ENCODE peak calls at places on chromosomes 5 and 9, in four cellular contexts. B, R, T and H are unnamed samples.

GRCh38 chr9:105681724-105682123 is 12.6 kb upstream of the TMEM38B start:
- DNase-seq in B (peak), R (peak), T (no peak), H (no peak)

GRCh38 chr9:113673726-113674125 is 202.4 kb upstream of the ZNF618 start:
- DNase-seq in B (peak), R (no peak), T (no peak), H (no peak)

GRCh38 chr5:34534237-34535108 is 121.7 kb upstream of the RAI14 start:
- DNase-seq in B (peak), R (no peak), T (no peak), H (no peak)

GRCh38 chr9:70262384-70262783 is 3.6 kb downstream of the SMC5 start:
- DNase-seq in B (no peak), R (no peak), T (no peak), H (no peak)

GRCh38 chr5:160438316-160439204 is 16.9 kb downstream of the PTTG1 start:
- DNase-seq in B (peak), R (peak), T (peak), H (peak)

GRCh38 chr5:75089662-75090061 is 37.3 kb upstream of the GCNT4 start:
- DNase-seq in B (no peak), R (no peak), T (no peak), H (no peak)

GRCh38 chr9:96025995-96026572 is 150.6 kb downstream of the ERCC6L2 start:
- DNase-seq in B (no peak), R (peak), T (no peak), H (peak)

GRCh38 chr9:4828776-4829175 is 36.0 kb downstream of the RCL1 start:
- DNase-seq in B (peak), R (no peak), T (no peak), H (no peak)

GRCh38 chr5:16160706-16161105 is 18.9 kb downstream of the MARCHF11 start:
- DNase-seq in B (peak), R (peak), T (peak), H (no peak)

GRCh38 chr5:13957032-13957645 is 12.7 kb upstream of the DNAH5 start:
- DNase-seq in B (peak), R (peak), T (no peak), H (no peak)

GRCh38 chr5:90386099-90386710 is 23.4 kb downstream of the CETN3 start:
- DNase-seq in B (peak), R (peak), T (no peak), H (no peak)

GRCh38 chr9:109903515-109904138 is 123.6 kb downstream of the PALM2AKAP2 start:
- DNase-seq in B (peak), R (peak), T (peak), H (no peak)

GRCh38 chr5:173643964-173644363 is 27.5 kb upstream of the BOD1 start:
- DNase-seq in B (no peak), R (peak), T (no peak), H (no peak)

GRCh38 chr5:173677125-173677672 is 60.7 kb upstream of the BOD1 start:
- DNase-seq in B (no peak), R (no peak), T (no peak), H (no peak)

GRCh38 chr5:129135633-129136032 is 41.1 kb downstream of the ISOC1 start:
- DNase-seq in B (no peak), R (peak), T (no peak), H (no peak)

GRCh38 chr5:139642213-139642612 is 5.9 kb upstream of the CXXC5 start:
- DNase-seq in B (no peak), R (no peak), T (peak), H (peak)

GRCh38 chr9:91101598-91102168 is 260.0 kb downstream of the AUH start:
- DNase-seq in B (no peak), R (peak), T (no peak), H (no peak)

GRCh38 chr5:100900796-100901731 is 2.0 kb downstream of the ST8SIA4 start:
- DNase-seq in B (peak), R (peak), T (peak), H (peak)

GRCh38 chr5:134247411-134247810 is 21.5 kb upstream of the PPP2CA start:
- DNase-seq in B (peak), R (peak), T (no peak), H (no peak)

GRCh38 chr5:76372320-76373054 is 30.6 kb upstream of the IQGAP2 start:
- DNase-seq in B (peak), R (peak), T (no peak), H (no peak)

GRCh38 chr9:27528886-27529315 is 713 bp downstream of the MOB3B start:
- DNase-seq in B (peak), R (peak), T (peak), H (peak)

GRCh38 chr5:92119110-92119509 is 736.0 kb upstream of the ARRDC3 start:
- DNase-seq in B (no peak), R (peak), T (no peak), H (no peak)

GRCh38 chr9:28770827-28771226 is 1197.5 kb upstream of the C9orf72 start:
- DNase-seq in B (no peak), R (peak), T (no peak), H (no peak)

GRCh38 chr9:37039065-37039464 is 5.0 kb upstream of the PAX5 start:
- DNase-seq in B (no peak), R (no peak), T (no peak), H (no peak)
- H3K9ac ChIP-seq in B (no peak), R (no peak), T (no peak), H (no peak)

DNA sequence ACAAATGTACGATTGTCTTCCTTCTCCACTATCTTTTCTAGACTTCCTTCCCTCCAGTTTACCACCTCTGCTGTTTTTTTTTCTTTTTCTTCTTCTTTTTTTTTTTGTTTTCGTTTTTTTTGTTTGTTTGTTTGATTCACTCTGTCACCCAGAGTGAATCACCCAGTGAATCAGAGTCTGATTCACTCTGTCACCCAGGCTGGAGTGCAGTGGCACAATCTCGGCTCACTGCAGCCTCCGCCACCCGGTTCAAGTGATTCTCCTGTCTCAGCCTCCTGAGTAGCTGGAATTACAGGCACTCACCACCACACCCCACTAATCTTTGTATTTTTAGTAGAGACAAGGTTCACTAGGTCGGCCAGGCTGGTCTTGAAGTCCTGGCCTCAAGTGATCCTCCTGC is 375.7 kb downstream of the NTRK2 start:
- DNase-seq in B (no peak), R (no peak), T (no peak), H (no peak)
- H3K9ac ChIP-seq in B (no peak), R (no peak), T (no peak), H (no peak)

GRCh38 chr9:87375397-87376073 is 122.1 kb upstream of the DAPK1 start:
- DNase-seq in B (peak), R (no peak), T (no peak), H (no peak)
- H3K9ac ChIP-seq in B (no peak), R (no peak), T (no peak), H (no peak)

GRCh38 chr5:368162-369084 is 46.9 kb downstream of the AHRR start:
- DNase-seq in B (no peak), R (no peak), T (peak), H (peak)

GRCh38 chr5:371811-372555 is 50.5 kb downstream of the AHRR start:
- DNase-seq in B (peak), R (no peak), T (peak), H (peak)

GRCh38 chr5:370959-371810 is 49.7 kb downstream of the AHRR start:
- DNase-seq in B (peak), R (no peak), T (peak), H (peak)

GRCh38 chr5:369151-369939 is 47.8 kb downstream of the AHRR start:
- DNase-seq in B (no peak), R (no peak), T (peak), H (peak)

DNA sequence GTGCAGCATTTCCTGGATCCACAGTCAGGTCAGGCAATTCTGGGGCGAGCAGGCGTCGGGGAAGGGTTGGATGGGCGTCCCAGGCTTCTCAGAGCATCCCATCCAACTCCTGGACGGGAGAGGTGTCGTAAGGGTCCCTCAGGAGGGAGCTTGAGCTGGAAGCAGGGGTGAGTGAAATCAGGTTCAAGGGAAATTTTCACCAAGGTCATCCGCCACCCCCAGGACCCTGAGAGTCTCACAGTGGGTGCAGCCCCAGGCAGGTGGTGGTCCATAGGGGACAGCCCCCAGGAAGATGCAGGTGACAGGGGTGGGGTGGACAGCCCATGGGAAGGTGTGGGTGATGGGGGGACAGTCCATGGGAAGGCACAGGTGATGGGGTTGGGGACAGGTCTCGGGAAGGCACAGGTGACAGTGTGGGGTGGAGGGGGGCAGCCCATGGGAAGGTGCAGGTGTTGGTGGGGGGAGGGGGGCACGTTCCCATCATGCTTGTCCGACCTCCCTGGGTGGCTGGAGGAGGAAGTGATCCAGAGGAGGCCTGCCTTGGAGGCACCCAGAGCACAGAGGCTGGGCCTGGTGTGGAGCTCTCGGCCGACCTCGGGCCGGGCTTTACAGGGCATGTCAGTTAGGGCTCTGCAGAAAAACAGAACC is 48.9 kb downstream of the AHRR start:
- DNase-seq in B (no peak), R (no peak), T (peak), H (peak)
- H3K9ac ChIP-seq in B (no peak), R (no peak), T (no peak), H (no peak)

GRCh38 chr9:125049212-125049611 is 94.1 kb downstream of the SCAI start:
- DNase-seq in B (no peak), R (peak), T (no peak), H (no peak)
- H3K9ac ChIP-seq in B (no peak), R (no peak), T (no peak), H (no peak)

DNA sequence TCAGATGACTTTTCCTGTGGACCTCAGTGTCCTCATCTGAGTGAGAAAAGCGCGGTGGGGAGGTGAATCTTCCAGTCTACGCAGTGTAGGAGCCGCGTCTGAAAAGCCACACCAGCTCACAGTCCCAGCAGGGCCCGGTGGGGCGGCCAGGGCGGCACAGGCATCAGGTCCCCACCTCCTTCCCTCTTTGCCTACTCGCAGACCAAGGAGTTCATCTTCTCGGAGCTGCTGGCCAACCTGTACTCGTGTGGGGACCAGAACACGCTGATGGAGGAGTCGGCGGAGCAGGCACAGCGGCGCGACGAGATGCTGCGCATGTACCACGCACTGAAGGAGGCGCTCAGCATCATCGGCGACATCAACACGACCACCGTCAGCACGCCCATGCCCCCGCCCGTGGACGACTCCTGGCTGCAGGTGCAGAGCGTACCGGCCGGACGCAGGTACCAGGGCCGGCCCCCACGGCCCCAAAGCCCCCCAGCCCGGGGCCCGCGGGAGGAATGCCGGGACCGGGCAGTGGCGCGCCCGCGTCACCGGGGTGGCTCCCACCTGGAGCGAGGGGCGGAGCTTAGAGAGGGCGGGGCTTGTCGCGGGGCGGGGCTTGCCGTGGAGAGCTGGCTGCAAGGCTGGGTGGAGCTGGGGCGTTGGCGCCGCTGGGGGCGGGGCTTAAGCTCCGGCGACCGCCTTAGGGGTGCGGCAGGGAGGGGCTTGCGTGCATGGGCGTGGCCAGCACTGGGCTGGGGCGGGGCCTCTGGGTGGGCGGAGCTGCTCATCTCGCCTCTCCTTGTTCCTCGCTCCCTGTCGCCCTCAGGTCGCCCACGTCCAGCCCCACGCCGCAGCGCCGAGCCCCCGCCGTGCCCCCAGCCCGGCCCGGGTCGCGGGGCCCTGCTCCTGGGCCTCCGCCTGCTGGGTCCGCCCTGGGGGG is 25.6 kb downstream of the GOLGA2 start:
- DNase-seq in B (peak), R (peak), T (peak), H (peak)
- H3K9ac ChIP-seq in B (no peak), R (peak), T (peak), H (no peak)

GRCh38 chr9:124852829-124853531 is at the start of gene WDR38:
- DNase-seq in B (peak), R (peak), T (peak), H (peak)
- H3K9ac ChIP-seq in B (peak), R (peak), T (peak), H (peak)